ENCODE peak calls at places on chromosomes 16 and 17, in four cellular contexts. G, X, P and A are unnamed samples.

GRCh38 chr17:61362396-61362795 is 37.2 kb upstream of the TBX2 start:
- DNase-seq in G (no peak), X (no peak), P (no peak), A (no peak)

GRCh38 chr16:15653227-15653626 is 3.2 kb downstream of the NDE1 start:
- DNase-seq in G (no peak), P (peak; percentile 87), X (no peak), A (no peak)

GRCh38 chr16:29899516-29900101 is at the start of gene SEZ6L2:
- DNase-seq in G (peak; percentile 90), X (peak; percentile 86), P (peak; percentile 88), A (peak; percentile 78)

GRCh38 chr16:85901760-85902365 is 2.9 kb downstream of the IRF8 start:
- DNase-seq in G (no peak), P (no peak), X (no peak), A (no peak)

GRCh38 chr16:86726340-86726739 is 148.0 kb downstream of the FOXL1 start:
- DNase-seq in X (no peak), P (no peak), G (no peak), A (no peak)

GRCh38 chr17:77456951-77457548 is 316.3 kb downstream of the SEC14L1 start:
- DNase-seq in X (no peak), P (no peak), G (no peak), A (no peak)

GRCh38 chr17:65677932-65678331 is 116.5 kb upstream of the AXIN2 start:
- DNase-seq in G (no peak), X (no peak), P (peak; percentile 34), A (no peak)

GRCh38 chr16:30183961-30184429 is 593 bp downstream of the CORO1A start:
- DNase-seq in X (no peak), P (no peak), G (no peak), A (no peak)

GRCh38 chr16:997440-998051 is 16.0 kb downstream of the SOX8 start:
- DNase-seq in G (peak; percentile 64), P (no peak), X (no peak), A (no peak)

GRCh38 chr17:45299311-45299710 is 17.5 kb downstream of the MAP3K14 start:
- DNase-seq in G (no peak), X (peak; percentile 18), P (no peak), A (no peak)

GRCh38 chr16:16178455-16179162 is 44.7 kb downstream of the ABCC6 start:
- DNase-seq in G (no peak), P (no peak), X (no peak), A (no peak)

GRCh38 chr17:78862073-78863023 is 21.7 kb upstream of the USP36 start:
- DNase-seq in X (no peak), P (peak; percentile 88), G (no peak), A (no peak)

GRCh38 chr16:86882586-86883280 is 304.4 kb downstream of the FOXL1 start:
- DNase-seq in G (no peak), X (no peak), P (peak; percentile 83), A (no peak)

GRCh38 chr17:15463363-15463762 is 4.1 kb downstream of the CDRT4 start:
- DNase-seq in X (no peak), P (peak; percentile 80), G (peak; percentile 25), A (no peak)

GRCh38 chr17:21174186-21174585 is 39.8 kb downstream of the TMEM11 start:
- DNase-seq in G (no peak), X (no peak), P (peak; percentile 5), A (no peak)

GRCh38 chr16:16861546-16861945 is 482.6 kb downstream of the NPIPA7 start:
- DNase-seq in G (peak; percentile 60), P (peak; percentile 36), X (peak; percentile 72), A (peak; percentile 7)

GRCh38 chr16:68013440-68013839 is 2.3 kb downstream of the DPEP2NB start:
- DNase-seq in P (no peak), G (no peak), X (no peak), A (no peak)

GRCh38 chr16:67423634-67424575 is 7.0 kb upstream of the HSD11B2 start:
- DNase-seq in P (no peak), X (no peak), G (peak; percentile 66), A (no peak)

GRCh38 chr16:88638323-88639230 is at the start of gene IL17C:
- DNase-seq in P (no peak), G (peak; percentile 64), X (no peak), A (peak; percentile 13)

GRCh38 chr16:27465483-27465879 is 63.5 kb downstream of the IL21R start:
- DNase-seq in G (no peak), P (no peak), X (no peak), A (no peak)

GRCh38 chr16:70407811-70408274 is 31.1 kb downstream of the ST3GAL2 start:
- DNase-seq in X (no peak), G (no peak), P (no peak), A (no peak)